ENCODE peak calls at places on chromosomes 16 and 17, in four cellular contexts. T is HCT116, I is fibroblast of lung, K is GM12878. B is an unnamed sample.

GRCh38 chr16:6932871-6933390 is 399.7 kb upstream of the RBFOX1 start:
- DNase-seq in I (no peak), K (no peak), T (no peak), B (no peak)

GRCh38 chr16:68370921-68371651 is 60.3 kb downstream of the PRMT7 start:
- DNase-seq in I (no peak), T (no peak), K (no peak), B (no peak)

GRCh38 chr17:1829189-1829578 is 518 bp downstream of the SMYD4 start:
- DNase-seq in K (no peak), T (no peak), I (peak), B (peak)

GRCh38 chr17:48624544-48625501 is 1.3 kb downstream of the HOXB9 start:
- DNase-seq in T (no peak), K (no peak), I (no peak), B (no peak)

GRCh38 chr17:48586355-48586924 is 3.6 kb downstream of the HOXB3 start:
- DNase-seq in K (no peak), I (peak), T (no peak), B (no peak)

GRCh38 chr17:48904428-48904827 is 3.8 kb upstream of the UBE2Z start:
- DNase-seq in T (no peak), I (no peak), K (no peak), B (no peak)

GRCh38 chr17:58165981-58166380 is 801 bp upstream of the OR4D2 start:
- DNase-seq in I (no peak), T (no peak), K (no peak), B (no peak)

GRCh38 chr17:57911021-57911420 is 44.2 kb downstream of the CUEDC1 start:
- DNase-seq in T (no peak), I (no peak), K (no peak), B (no peak)

GRCh38 chr17:13484020-13484419 is 117.7 kb downstream of the HS3ST3A1 start:
- DNase-seq in T (no peak), I (no peak), K (no peak), B (peak)

GRCh38 chr16:11852092-11852809 is 909 bp upstream of the RSL1D1 start:
- DNase-seq in K (no peak), T (no peak), I (no peak), B (no peak)

GRCh38 chr16:56364865-56365264 is 60.5 kb downstream of the AMFR start:
- DNase-seq in I (no peak), T (no peak), K (no peak), B (no peak)

DNA sequence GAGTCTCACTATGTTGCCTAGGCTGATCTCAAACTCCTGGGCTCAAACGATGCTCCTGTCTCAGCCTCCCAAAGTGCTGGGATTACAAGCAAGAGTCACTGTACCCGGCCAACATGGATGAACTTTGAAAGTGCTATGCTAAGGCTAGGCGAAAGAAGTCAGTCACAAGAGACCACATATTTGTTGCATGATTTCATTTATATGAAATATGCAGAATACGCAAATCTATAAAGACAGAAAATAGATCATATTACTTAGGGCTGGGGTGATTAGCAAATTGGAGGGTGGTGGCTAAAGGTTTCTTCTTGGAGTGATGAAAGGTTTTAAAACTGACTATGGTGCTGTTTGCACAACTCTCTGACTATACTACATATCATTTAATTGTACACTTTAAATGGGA is 1.3 kb upstream of the FLYWCH1 start:
- DNase-seq in I (peak), T (no peak), K (no peak), B (no peak)
- TF ChIP-seq EZH2 in I (no peak), T (no peak), K (no peak), B (no peak)

GRCh38 chr16:9035986-9036385 is 55.5 kb upstream of the HAPSTR1 start:
- DNase-seq in K (no peak), T (no peak), I (no peak), B (no peak)
- H3K4me2 ChIP-seq in K (no peak), T (no peak), I (no peak), B (no peak)

GRCh38 chr17:38702900-38703741 is 2.0 kb upstream of the MLLT6 start:
- DNase-seq in K (no peak), I (no peak), T (no peak), B (no peak)
- TF ChIP-seq EZH2 in K (no peak), I (no peak), T (no peak), B (no peak)

GRCh38 chr17:19242926-19243325 is 5.8 kb downstream of the EPN2 start:
- DNase-seq in I (no peak), K (no peak), T (no peak), B (no peak)

GRCh38 chr17:19244357-19244756 is 7.2 kb downstream of the EPN2 start:
- DNase-seq in I (no peak), K (no peak), T (no peak), B (no peak)

GRCh38 chr17:19242323-19242722 is 5.2 kb downstream of the EPN2 start:
- DNase-seq in T (peak), I (no peak), K (no peak), B (peak)

GRCh38 chr17:19244796-19245195 is 7.6 kb downstream of the EPN2 start:
- DNase-seq in I (no peak), K (no peak), T (no peak), B (no peak)

DNA sequence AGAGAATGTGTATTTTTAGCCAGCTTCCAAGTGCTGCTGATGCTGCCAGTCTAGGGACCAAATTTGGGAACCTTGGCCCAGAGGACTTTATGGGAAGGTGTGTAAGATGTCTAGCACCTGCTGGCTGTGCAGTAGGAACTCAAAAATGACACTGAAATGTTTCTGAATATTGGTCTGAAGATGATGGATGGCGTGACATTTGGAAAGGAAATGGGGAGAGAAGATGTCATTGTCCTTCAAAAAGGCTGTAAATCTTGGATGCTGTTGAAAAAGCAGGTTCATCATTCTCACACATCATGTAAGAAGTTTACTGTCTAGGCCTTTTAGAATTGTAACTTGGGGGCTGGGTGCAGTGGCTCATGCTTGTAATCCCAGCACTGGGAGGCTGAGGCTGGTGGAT is 6.7 kb downstream of the EPN2 start:
- DNase-seq in I (no peak), K (no peak), T (no peak), B (no peak)
- H3K4me2 ChIP-seq in I (no peak), K (no peak), T (no peak), B (no peak)

DNA sequence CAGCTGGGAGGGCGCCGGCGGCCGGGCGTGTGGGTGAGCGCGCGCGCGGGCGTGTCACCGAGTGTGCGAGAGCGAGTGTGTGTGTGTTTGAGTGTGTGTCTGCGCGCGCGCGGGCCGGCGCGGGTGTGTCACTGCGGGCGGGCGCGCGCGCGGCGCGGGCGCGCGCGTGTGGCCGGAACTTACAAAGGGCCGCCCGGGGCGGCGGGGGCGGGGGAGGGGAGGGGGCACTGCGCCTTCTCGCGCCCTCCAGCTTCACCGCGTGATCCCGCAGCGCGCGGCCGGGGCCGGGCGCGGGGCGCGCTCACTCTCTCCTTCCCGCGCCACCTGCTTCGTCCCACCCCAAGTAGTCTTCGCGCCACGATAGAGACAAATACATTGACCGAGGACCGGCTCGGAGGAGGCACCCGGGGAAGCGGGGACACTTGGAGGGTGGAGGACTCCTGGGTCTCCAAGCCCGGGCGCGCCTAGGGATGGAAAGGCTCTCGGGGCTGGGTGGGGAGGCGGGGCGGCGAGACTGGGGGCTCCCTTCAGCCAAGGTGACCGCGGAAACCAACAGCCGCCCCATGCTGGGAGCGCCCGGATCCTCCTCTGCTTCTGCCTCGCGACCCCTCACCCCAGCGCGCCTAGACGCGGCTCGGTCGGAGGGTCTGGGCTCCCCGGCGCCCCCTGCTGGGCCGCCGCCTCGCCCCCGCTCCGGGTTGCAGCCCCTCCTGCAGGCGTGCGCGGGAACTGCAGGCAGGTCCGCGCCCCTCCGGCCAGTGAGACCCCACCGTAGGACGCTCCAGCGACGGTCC is at the start of gene SRCIN1:
- DNase-seq in T (no peak), K (no peak), I (no peak), B (peak)
- TF ChIP-seq EZH2 in T (no peak), K (no peak), I (no peak), B (no peak)

GRCh38 chr16:31785126-31785525 is 88.5 kb upstream of the ZNF267 start:
- DNase-seq in K (no peak), I (no peak), T (no peak), B (no peak)

DNA sequence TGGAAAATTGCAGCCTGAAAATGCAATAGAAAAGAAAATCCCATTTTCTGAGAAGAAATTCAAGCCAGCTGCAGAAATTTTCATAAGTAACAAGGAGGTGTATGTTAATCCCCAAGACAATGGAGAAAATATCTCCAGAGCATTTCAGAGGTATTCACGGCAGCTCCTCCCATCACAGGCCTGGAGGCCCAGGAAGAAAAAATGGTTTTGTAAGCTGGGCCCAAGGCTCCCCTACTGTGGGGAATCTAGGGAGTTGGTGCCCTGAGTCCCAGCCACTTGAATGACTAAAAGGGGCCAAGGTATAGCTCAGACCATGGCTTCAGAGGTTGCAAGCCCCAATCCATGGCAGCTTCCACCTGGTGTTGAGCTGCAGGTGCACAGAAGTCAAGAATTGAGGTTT is 93.3 kb upstream of the ZNF267 start:
- DNase-seq in K (no peak), I (no peak), T (no peak), B (no peak)
- H3K4me2 ChIP-seq in K (no peak), I (no peak), T (no peak), B (no peak)

GRCh38 chr16:49278944-49279725 is 2.5 kb downstream of the CBLN1 start:
- DNase-seq in K (no peak), I (no peak), T (no peak), B (no peak)

GRCh38 chr16:49277766-49278566 is 3.7 kb downstream of the CBLN1 start:
- DNase-seq in T (no peak), K (no peak), I (no peak), B (no peak)

GRCh38 chr16:49276646-49277385 is 4.8 kb downstream of the CBLN1 start:
- DNase-seq in I (no peak), T (no peak), K (no peak), B (no peak)

GRCh38 chr16:49277386-49277742 is 4.3 kb downstream of the CBLN1 start:
- DNase-seq in K (no peak), T (no peak), I (no peak), B (no peak)

DNA sequence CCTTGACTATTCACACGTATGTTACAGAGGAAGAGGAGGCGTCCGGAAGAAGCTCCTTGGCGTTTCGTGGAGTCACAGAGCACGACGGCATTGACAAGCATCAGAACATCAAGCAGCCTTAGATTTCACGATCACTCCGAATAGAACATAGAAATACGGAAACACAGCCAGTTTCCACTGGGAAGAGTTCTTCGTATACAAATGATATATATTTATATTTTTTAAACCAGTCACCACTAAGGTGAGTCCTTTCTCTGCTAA is 3.1 kb downstream of the CBLN1 start:
- DNase-seq in I (no peak), K (no peak), T (no peak), B (no peak)
- TF ChIP-seq EZH2 in I (no peak), K (no peak), T (no peak), B (no peak)

GRCh38 chr16:17365211-17365541 is 105.6 kb downstream of the XYLT1 start:
- DNase-seq in K (no peak), I (no peak), T (no peak), B (no peak)
- H3K4me2 ChIP-seq in K (no peak), I (no peak), T (no peak), B (no peak)

GRCh38 chr17:6677158-6677831 is 25.7 kb downstream of the C17orf100 start:
- DNase-seq in T (no peak), I (no peak), K (no peak), B (peak)
- TF ChIP-seq EZH2 in T (no peak), I (no peak), K (no peak), B (no peak)